ENCODE peak calls at places on chromosomes 7 and 10, in seven cellular contexts. J is tibial nerve; U is naive thymus-derived CD4-positive, alpha-beta T cell; E is transverse colon; H is neuronal stem cell; T is HCT116; O is right cardiac atrium. A is an unnamed sample.

GRCh38 chr10:104741127-104741526 is 100.0 kb downstream of the SORCS3 start:
- DNase-seq in U (no peak), J (no peak), E (no peak), O (no peak), T (no peak), H (no peak), A (no peak)

GRCh38 chr10:624605-625334 is 64.7 kb downstream of the DIP2C start:
- DNase-seq in U (no peak), T (no peak), O (peak; percentile 88), J (peak; percentile 55), H (no peak), E (peak; percentile 36), A (peak; percentile 86)

GRCh38 chr10:114404171-114405010 is at the start of gene AFAP1L2:
- DNase-seq in E (peak; percentile 63), O (peak; percentile 84), J (no peak), H (no peak), U (no peak), T (no peak), A (no peak)

GRCh38 chr10:120457431-120458172 is 575 bp downstream of the PLPP4 start:
- DNase-seq in J (no peak), E (no peak), T (no peak), O (peak; percentile 42), U (no peak), H (no peak), A (no peak)

GRCh38 chr10:4057725-4058513 is 272.9 kb upstream of the KLF6 start:
- DNase-seq in J (no peak), E (no peak), T (no peak), H (no peak), O (no peak), U (no peak), A (no peak)

GRCh38 chr10:9140373-9140772 is 1085.9 kb downstream of the GATA3 start:
- DNase-seq in O (no peak), J (no peak), H (no peak), U (no peak), E (no peak), T (no peak), A (no peak)

GRCh38 chr10:105063796-105064195 is 422.7 kb downstream of the SORCS3 start:
- DNase-seq in U (no peak), T (peak; percentile 2), E (peak; percentile 31), H (peak; percentile 48), O (peak; percentile 55), J (no peak), A (no peak)

GRCh38 chr7:37311282-37311868 is 137.3 kb downstream of the ELMO1 start:
- DNase-seq in T (no peak), U (peak; percentile 36), O (peak; percentile 54), J (no peak), E (no peak), H (no peak), A (no peak)

GRCh38 chr10:13560597-13560996 is 26.2 kb upstream of the PRPF18 start:
- DNase-seq in J (no peak), E (no peak), O (no peak), T (no peak), U (no peak), H (no peak), A (no peak)

GRCh38 chr10:34491666-34492065 is 323.4 kb downstream of the PARD3 start:
- DNase-seq in O (no peak), T (no peak), E (no peak), U (no peak), J (no peak), H (no peak), A (no peak)

GRCh38 chr10:129095980-129096339 is 371.1 kb upstream of the MGMT start:
- DNase-seq in T (no peak), J (no peak), U (no peak), H (no peak), E (no peak), O (no peak), A (no peak)

GRCh38 chr7:84249651-84250050 is 55.1 kb upstream of the SEMA3A start:
- DNase-seq in O (no peak), U (no peak), E (no peak), T (no peak), H (no peak), J (no peak), A (no peak)

GRCh38 chr10:62960416-62960815 is 144.2 kb upstream of the EGR2 start:
- DNase-seq in U (no peak), J (no peak), O (no peak), E (no peak), H (no peak), T (no peak), A (no peak)

GRCh38 chr10:30155401-30155800 is 96.0 kb upstream of the JCAD start:
- DNase-seq in H (no peak), O (peak; percentile 63), U (no peak), J (no peak), T (no peak), E (no peak), A (peak; percentile 63)

GRCh38 chr7:94364816-94365215 is 29.9 kb upstream of the COL1A2 start:
- DNase-seq in U (no peak), E (no peak), O (no peak), T (no peak), J (no peak), H (no peak), A (no peak)

GRCh38 chr7:131538791-131539179 is 17.6 kb downstream of the PODXL start:
- DNase-seq in E (no peak), T (no peak), O (peak; percentile 79), U (no peak), J (no peak), H (no peak), A (no peak)

GRCh38 chr7:37508063-37508462 is 59.4 kb upstream of the ELMO1 start:
- DNase-seq in T (no peak), H (no peak), U (no peak), O (no peak), E (no peak), J (no peak), A (no peak)

GRCh38 chr10:130065251-130065650 is 45.4 kb downstream of the C10orf143 start:
- DNase-seq in E (no peak), T (no peak), H (no peak), O (no peak), U (no peak), J (no peak), A (no peak)

DNA sequence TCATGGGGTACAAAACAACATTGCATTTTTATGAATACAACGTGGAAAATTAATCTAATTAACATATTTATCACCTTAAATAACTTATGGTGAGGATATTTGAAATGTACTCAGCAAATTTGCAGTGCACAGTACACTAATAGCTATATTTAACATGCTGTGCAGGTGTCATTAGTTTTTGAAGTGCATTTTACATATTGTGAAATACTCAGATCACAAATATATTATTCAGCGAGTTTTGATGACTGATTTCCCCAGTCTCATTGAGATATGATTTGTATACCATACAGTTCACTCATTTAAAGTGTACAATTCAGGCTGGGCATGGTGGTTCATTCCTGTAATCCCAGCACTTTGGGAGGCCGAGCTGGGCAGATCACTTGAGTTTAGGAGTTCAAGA is 59.5 kb downstream of the TET1 start:
- DNase-seq in H (no peak), E (no peak), T (no peak), J (no peak), O (no peak), U (no peak), A (no peak)
- H3K27ac ChIP-seq in H (no peak overlapping the region), E (no peak overlapping the region), T (no peak overlapping the region), J (no peak overlapping the region), O (no peak overlapping the region), U (no peak overlapping the region), A (no peak overlapping the region)

GRCh38 chr7:55081854-55082603 is 63.2 kb downstream of the EGFR start:
- DNase-seq in E (no peak), J (no peak), T (no peak), U (no peak), H (no peak), O (peak; percentile 60), A (no peak)

GRCh38 chr7:55080000-55080629 is 61.3 kb downstream of the EGFR start:
- DNase-seq in U (no peak), H (no peak), J (no peak), T (no peak), O (no peak), E (no peak), A (no peak)

GRCh38 chr7:55083206-55083605 is 64.4 kb downstream of the EGFR start:
- DNase-seq in J (no peak), O (no peak), T (no peak), U (no peak), E (no peak), H (no peak), A (no peak)

GRCh38 chr7:55078465-55079372 is 59.9 kb downstream of the EGFR start:
- DNase-seq in T (no peak), U (no peak), H (no peak), E (peak; percentile 81), O (no peak), J (peak; percentile 44), A (no peak)

GRCh38 chr7:55081067-55081853 is 62.4 kb downstream of the EGFR start:
- DNase-seq in H (no peak), U (no peak), E (no peak), O (no peak), T (no peak), J (no peak), A (no peak)
- H3K27ac ChIP-seq in H (no peak overlapping the region), U (no peak overlapping the region), E (peak overlapping the region; percentile 86), O (peak overlapping the region; percentile 25), T (no peak overlapping the region), J (peak overlapping the region; percentile 66), A (peak overlapping the region; percentile 47)

DNA sequence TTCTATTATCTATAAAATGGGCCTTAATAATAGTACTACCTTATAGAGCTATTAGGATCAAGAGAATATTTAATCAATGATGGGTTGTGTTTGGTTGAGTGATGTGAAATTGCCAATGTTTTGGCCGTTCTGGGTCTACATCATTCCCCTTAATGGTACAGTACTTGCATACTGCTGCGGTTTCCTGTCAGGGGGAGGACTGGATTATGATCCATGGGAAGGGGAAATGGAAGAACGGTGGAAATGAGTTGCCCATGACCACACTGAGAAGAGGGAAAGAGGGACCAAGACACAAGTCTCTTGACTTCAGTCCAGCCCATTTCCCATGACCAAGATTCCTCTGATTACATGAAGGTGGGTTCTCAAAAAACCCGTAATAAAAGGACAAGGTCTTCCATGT is 999 bp upstream of the MRPS24 start:
- DNase-seq in T (no peak), O (no peak), E (no peak), H (no peak), U (no peak), J (no peak), A (no peak)
- H3K27ac ChIP-seq in T (no peak overlapping the region), O (no peak overlapping the region), E (peak overlapping the region; percentile 87), H (no peak overlapping the region), U (peak overlapping the region; percentile 78), J (peak overlapping the region; percentile 96), A (peak overlapping the region; percentile 90)

GRCh38 chr7:35286422-35286821 is 32.5 kb upstream of the TBX20 start:
- DNase-seq in E (no peak), U (no peak), H (no peak), O (no peak), J (no peak), T (no peak), A (no peak)

GRCh38 chr7:35285799-35286198 is 31.9 kb upstream of the TBX20 start:
- DNase-seq in J (no peak), E (no peak), T (no peak), O (no peak), U (no peak), H (no peak), A (no peak)

GRCh38 chr7:35286986-35287385 is 33.1 kb upstream of the TBX20 start:
- DNase-seq in J (no peak), T (no peak), E (no peak), H (no peak), U (no peak), O (no peak), A (no peak)

DNA sequence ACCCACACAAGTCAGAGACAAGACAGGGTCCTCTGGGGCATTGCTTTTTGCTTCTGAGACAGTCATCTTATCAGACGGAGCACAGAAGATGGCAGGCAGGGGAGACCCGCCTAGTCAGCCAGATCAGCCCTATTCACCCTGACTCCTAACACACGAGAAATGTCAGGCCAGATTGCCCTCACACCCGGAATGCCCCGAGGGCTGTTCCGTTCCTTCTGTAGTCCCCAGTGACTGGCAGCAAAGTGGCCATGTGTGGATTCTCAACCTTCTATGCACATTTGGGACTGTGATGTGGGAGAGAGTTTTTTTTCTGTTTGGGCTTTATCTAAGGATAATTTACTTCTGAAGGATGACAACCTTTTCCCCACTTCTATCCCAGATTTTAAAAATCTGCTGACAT is 35.5 kb upstream of the TBX20 start:
- DNase-seq in U (no peak), E (no peak), H (no peak), J (no peak), T (no peak), O (no peak), A (no peak)
- H3K27ac ChIP-seq in U (no peak overlapping the region), E (no peak overlapping the region), H (no peak overlapping the region), J (no peak overlapping the region), T (no peak overlapping the region), O (no peak overlapping the region), A (no peak overlapping the region)